ENCODE peak calls at places on chromosomes 4 and X, in four cellular contexts. X is IMR-90, I is body of pancreas, B is GM12891. S is an unnamed sample.

GRCh38 chrX:2677764-2678163 is 13.3 kb upstream of the CD99 start:
- DNase-seq in X (peak; percentile 99), B (no peak), I (peak; percentile 91), S (peak; percentile 84)

GRCh38 chr4:121998024-121998423 is 46.2 kb upstream of the TRPC3 start:
- DNase-seq in X (no peak), I (no peak), B (no peak), S (no peak)

GRCh38 chr4:80243274-80244018 is 23.0 kb upstream of the FGF5 start:
- DNase-seq in X (no peak), I (no peak), B (no peak), S (no peak)

GRCh38 chr4:126899382-126899801 is 733.4 kb upstream of the INTU start:
- DNase-seq in X (peak; percentile 94), I (no peak), B (no peak), S (no peak)

GRCh38 chr4:101938836-101939235 is 148.3 kb downstream of the BANK1 start:
- DNase-seq in X (no peak), B (no peak), I (no peak), S (no peak)

GRCh38 chrX:9555354-9555753 is 90.5 kb downstream of the TBL1X start:
- DNase-seq in B (no peak), I (no peak), X (peak; percentile 36), S (no peak)

GRCh38 chr4:56976878-56977320 is 507 bp downstream of the NOA1 start:
- DNase-seq in I (peak; percentile 83), B (peak; percentile 44), X (no peak), S (no peak)

GRCh38 chrX:129523076-129524055 is at the start of gene SMARCA1:
- DNase-seq in B (peak; percentile 18), X (peak; percentile 63), I (peak; percentile 57), S (peak; percentile 44)

GRCh38 chr4:112664611-112665010 is 27.7 kb downstream of the LARP7 start:
- DNase-seq in B (no peak), I (no peak), X (peak; percentile 6), S (no peak)

GRCh38 chr4:112370466-112370865 is 73.3 kb downstream of the ALPK1 start:
- DNase-seq in B (no peak), I (no peak), X (peak; percentile 8), S (no peak)

GRCh38 chr4:99536148-99536728 is 25.4 kb downstream of the C4orf17 start:
- DNase-seq in X (no peak), B (no peak), I (no peak), S (no peak)

GRCh38 chrX:10685923-10686595 is 65.7 kb upstream of the MID1 start:
- DNase-seq in X (peak; percentile 25), B (no peak), I (no peak), S (no peak)

GRCh38 chr4:177008071-177008835 is 215.5 kb upstream of the VEGFC start:
- DNase-seq in X (peak; percentile 78), B (no peak), I (no peak), S (no peak)

GRCh38 chrX:40485427-40485826 is 95.3 kb upstream of the ATP6AP2 start:
- DNase-seq in X (no peak), I (no peak), B (no peak), S (no peak)

GRCh38 chr4:14743172-14743571 is 259.1 kb upstream of the CPEB2 start:
- DNase-seq in X (no peak), B (no peak), I (no peak), S (no peak)

GRCh38 chrX:32933548-32933947 is 277.8 kb downstream of the DMD start:
- DNase-seq in B (no peak), I (no peak), X (no peak), S (no peak)

GRCh38 chr4:44632089-44632488 is 19.3 kb downstream of the YIPF7 start:
- DNase-seq in B (no peak), X (no peak), I (no peak), S (no peak)

GRCh38 chr4:80235451-80235850 is 31.0 kb upstream of the FGF5 start:
- DNase-seq in X (peak; percentile 82), B (no peak), I (no peak), S (no peak)

GRCh38 chrX:150348365-150348764 is 14.8 kb upstream of the MAMLD1 start:
- DNase-seq in X (no peak), B (no peak), I (no peak), S (no peak)

GRCh38 chrX:110588164-110588563 is 207.5 kb downstream of the CHRDL1 start:
- DNase-seq in I (no peak), B (no peak), X (no peak), S (no peak)

GRCh38 chr4:109206610-109207009 is 95.8 kb downstream of the COL25A1 start:
- DNase-seq in X (no peak), I (no peak), B (no peak), S (no peak)

GRCh38 chrX:9339603-9340569 is 125.0 kb upstream of the TBL1X start:
- DNase-seq in I (no peak), X (no peak), B (no peak), S (peak; percentile 62)

GRCh38 chr4:98501383-98501782 is 157.0 kb downstream of the TSPAN5 start:
- DNase-seq in X (no peak), I (no peak), B (no peak), S (no peak)

GRCh38 chrX:15952212-15952611 is 97.6 kb upstream of the AP1S2 start:
- DNase-seq in B (no peak), I (no peak), X (no peak), S (no peak)

GRCh38 chrX:66728818-66729271 is 90.0 kb upstream of the EDA2R start:
- DNase-seq in X (peak; percentile 59), B (no peak), I (peak; percentile 42), S (peak; percentile 40)

GRCh38 chr4:1971456-1972200 is 37.1 kb downstream of the NELFA start:
- DNase-seq in B (no peak), I (no peak), X (no peak), S (no peak)

GRCh38 chrX:14997271-14997670 is 124.0 kb downstream of the MOSPD2 start:
- DNase-seq in X (no peak), B (no peak), I (no peak), S (no peak)

GRCh38 chrX:30751497-30751896 is 98.3 kb downstream of the GK start:
- DNase-seq in X (no peak), B (no peak), I (no peak), S (no peak)

GRCh38 chr4:140856692-140857091 is 100.5 kb upstream of the TBC1D9 start:
- DNase-seq in B (no peak), X (peak; percentile 22), I (no peak), S (peak; percentile 58)

GRCh38 chrX:154298312-154298711 is 2.7 kb downstream of the TKTL1 start:
- DNase-seq in B (no peak), I (no peak), X (no peak), S (no peak)

GRCh38 chrX:71954458-71954857 is 43.8 kb downstream of the NHSL2 start:
- DNase-seq in B (no peak), X (no peak), I (no peak), S (no peak)

GRCh38 chr4:8236141-8236919 is 33.2 kb upstream of the HTRA3 start:
- DNase-seq in X (no peak), B (no peak), I (no peak), S (no peak)

GRCh38 chr4:20172070-20172760 is 79.5 kb upstream of the SLIT2 start:
- DNase-seq in B (no peak), X (no peak), I (no peak), S (no peak)

GRCh38 chr4:84085986-84086385 is 413.1 kb downstream of the NKX6-1 start:
- DNase-seq in B (no peak), I (no peak), X (no peak), S (no peak)

GRCh38 chr4:179976777-179977176 is 2266.4 kb upstream of the TENM3 start:
- DNase-seq in B (no peak), I (no peak), X (no peak), S (no peak)

DNA sequence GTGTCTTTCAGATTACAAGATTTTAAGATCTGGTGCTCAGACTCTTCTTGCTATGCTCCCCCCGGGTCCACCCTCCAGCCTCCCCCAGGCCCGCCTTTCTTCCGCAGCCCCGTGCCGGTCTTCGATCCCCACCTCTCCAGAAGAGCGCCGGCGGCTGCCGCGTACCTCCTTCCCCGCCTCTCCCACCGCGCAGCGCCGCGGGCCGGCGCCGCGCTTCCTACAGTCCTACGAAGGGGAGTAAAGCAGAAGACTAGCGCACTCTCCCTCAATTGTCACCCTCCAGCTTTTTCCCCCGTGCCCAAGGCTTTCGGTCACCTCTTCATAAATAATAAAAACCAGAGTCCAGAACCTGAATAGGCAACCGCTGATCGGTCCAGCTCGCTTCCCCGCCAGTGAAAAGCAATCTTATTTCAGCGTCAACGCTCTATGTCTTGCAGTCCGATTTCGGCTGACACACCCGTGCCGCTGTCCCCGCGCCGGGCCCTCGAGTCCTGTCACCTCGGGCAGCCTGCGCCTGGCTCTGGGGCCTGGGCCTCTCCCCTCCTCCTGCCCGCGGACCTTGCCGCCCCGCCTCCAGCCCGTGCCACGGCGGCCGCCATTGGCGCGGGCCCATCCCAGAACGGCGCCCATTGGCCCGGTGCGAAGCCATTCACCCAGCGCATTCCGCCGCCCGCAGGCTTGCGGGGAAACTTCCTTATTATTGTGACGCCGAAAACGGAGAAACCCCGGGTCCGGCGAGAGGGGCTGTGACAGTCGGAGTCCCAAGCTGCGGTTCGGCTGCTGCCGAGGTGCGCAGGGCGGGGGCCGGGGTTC is at the start of gene HERC3:
- DNase-seq in I (peak; percentile 92), X (peak; percentile 80), B (peak; percentile 85), S (peak; percentile 86)
- TF ChIP-seq POLR2A in I (peak; percentile 70), X (peak; percentile 43), B (no peak), S (peak; percentile 60)

GRCh38 chr4:5034206-5034605 is 14.9 kb upstream of the CYTL1 start:
- DNase-seq in B (no peak), X (peak; percentile 37), I (no peak), S (no peak)
- TF ChIP-seq POLR2A in B (no peak), X (no peak), I (no peak), S (no peak)

DNA sequence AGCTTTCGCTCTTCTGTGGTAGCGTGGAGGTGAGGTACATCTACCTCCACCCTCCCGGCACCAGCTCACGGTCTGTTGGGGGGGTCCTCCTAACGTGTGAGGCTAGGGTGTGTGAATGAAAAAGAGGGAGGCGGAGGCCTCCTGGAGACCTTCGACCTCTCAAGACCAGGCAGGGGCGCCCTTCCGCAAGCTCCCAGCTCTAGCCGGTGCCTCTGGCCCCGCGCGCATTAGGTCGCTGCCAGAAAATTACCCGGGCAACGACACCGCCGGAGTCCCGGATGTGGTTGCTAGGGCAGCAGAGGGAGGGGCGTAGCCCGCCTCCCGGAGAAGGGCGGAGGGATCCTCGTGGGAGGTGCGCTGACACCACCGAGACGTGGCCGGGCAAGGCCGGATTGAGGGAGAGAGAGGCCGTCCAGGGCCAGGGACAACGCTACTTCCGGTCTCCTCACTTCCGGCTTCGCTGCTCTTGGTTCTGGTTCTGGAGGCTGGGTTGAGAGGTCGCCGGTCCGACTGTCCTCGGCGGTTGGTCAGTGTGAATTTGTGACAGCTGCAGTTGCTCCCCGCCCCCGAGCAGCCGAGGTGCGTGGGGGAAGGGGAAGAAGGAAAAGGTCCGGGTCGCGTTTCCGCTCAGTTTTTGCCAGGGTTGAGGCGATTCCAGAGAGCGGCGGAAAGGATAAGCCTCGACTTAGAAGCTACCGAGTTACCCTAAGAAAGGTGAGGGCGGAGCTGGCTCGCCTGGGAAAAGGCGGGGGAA is at the start of the genes ARFIP1 and TIGD4:
- DNase-seq in X (peak; percentile 96), B (peak; percentile 78), I (peak; percentile 98), S (peak; percentile 98)
- TF ChIP-seq POLR2A in X (peak; percentile 77), B (no peak), I (peak; percentile 75), S (peak; percentile 37)

GRCh38 chr4:78776031-78776728 is at the start of gene BMP2K:
- DNase-seq in I (peak; percentile 80), B (peak; percentile 66), X (peak; percentile 66), S (peak; percentile 81)

GRCh38 chr4:78777556-78777900 is 1.4 kb downstream of the BMP2K start:
- DNase-seq in B (no peak), X (no peak), I (no peak), S (no peak)

GRCh38 chr4:78775278-78776030 is 696 bp upstream of the BMP2K start:
- DNase-seq in I (peak; percentile 89), B (peak; percentile 66), X (peak; percentile 80), S (peak; percentile 83)

GRCh38 chr4:78778530-78778929 is 2.4 kb downstream of the BMP2K start:
- DNase-seq in I (no peak), X (no peak), B (no peak), S (no peak)

GRCh38 chr4:78776729-78777555 is 792 bp downstream of the BMP2K start:
- DNase-seq in I (peak; percentile 63), B (no peak), X (peak; percentile 71), S (peak; percentile 20)
- TF ChIP-seq POLR2A in I (peak; percentile 41), B (no peak), X (no peak), S (no peak)

S was measured in uterus.